ENCODE peak calls at places on chromosomes 13 and 19, in ten cellular contexts. One of them, this sample, is unnamed.

GRCh38 chr13:55483626-55484158 is 1657.0 kb upstream of the PRR20A start:
- DNase-seq in transverse colon: no peak
- DNase-seq in dorsolateral prefrontal cortex: no peak
- DNase-seq in OCI-LY7: no peak
- DNase-seq in mucosa of descending colon: no peak
- DNase-seq in IMR-90: no peak
- DNase-seq in tibial nerve: no peak
- DNase-seq in DND-41: no peak
- DNase-seq in AG04449: no peak
- DNase-seq in Caco-2: no peak
- DNase-seq in this sample: no peak

GRCh38 chr19:6362024-6362344 is 653 bp downstream of the CLPP start:
- DNase-seq in transverse colon: no peak
- DNase-seq in dorsolateral prefrontal cortex: no peak
- DNase-seq in OCI-LY7: no peak
- DNase-seq in mucosa of descending colon: no peak
- DNase-seq in IMR-90: no peak
- DNase-seq in tibial nerve: no peak
- DNase-seq in DND-41: peak; percentile 61
- DNase-seq in AG04449: no peak
- DNase-seq in Caco-2: no peak
- DNase-seq in this sample: no peak

GRCh38 chr19:2215281-2215751 is 20.8 kb downstream of the PLEKHJ1 start:
- DNase-seq in transverse colon: no peak
- DNase-seq in dorsolateral prefrontal cortex: no peak
- DNase-seq in OCI-LY7: no peak
- DNase-seq in mucosa of descending colon: no peak
- DNase-seq in IMR-90: no peak
- DNase-seq in tibial nerve: no peak
- DNase-seq in DND-41: no peak
- DNase-seq in AG04449: no peak
- DNase-seq in Caco-2: no peak
- DNase-seq in this sample: no peak

GRCh38 chr19:45075215-45076028 is 856 bp downstream of the ZNF296 start:
- DNase-seq in transverse colon: peak; percentile 92
- DNase-seq in dorsolateral prefrontal cortex: no peak
- DNase-seq in OCI-LY7: peak; percentile 96
- DNase-seq in mucosa of descending colon: peak; percentile 97
- DNase-seq in IMR-90: no peak
- DNase-seq in tibial nerve: peak; percentile 34
- DNase-seq in DND-41: no peak
- DNase-seq in AG04449: no peak
- DNase-seq in Caco-2: peak; percentile 74
- DNase-seq in this sample: peak; percentile 30

GRCh38 chr13:73399347-73400216 is 340.8 kb downstream of the KLF5 start:
- DNase-seq in transverse colon: peak; percentile 63
- DNase-seq in dorsolateral prefrontal cortex: no peak
- DNase-seq in OCI-LY7: no peak
- DNase-seq in mucosa of descending colon: no peak
- DNase-seq in IMR-90: no peak
- DNase-seq in tibial nerve: no peak
- DNase-seq in DND-41: no peak
- DNase-seq in AG04449: no peak
- DNase-seq in Caco-2: peak; percentile 77
- DNase-seq in this sample: no peak

GRCh38 chr13:33644607-33645543 is 173.1 kb upstream of the RFC3 start:
- DNase-seq in transverse colon: no peak
- DNase-seq in dorsolateral prefrontal cortex: no peak
- DNase-seq in OCI-LY7: no peak
- DNase-seq in mucosa of descending colon: no peak
- DNase-seq in IMR-90: peak; percentile 4
- DNase-seq in tibial nerve: peak; percentile 36
- DNase-seq in DND-41: no peak
- DNase-seq in AG04449: no peak
- DNase-seq in Caco-2: no peak
- DNase-seq in this sample: peak; percentile 82

GRCh38 chr13:21075303-21076264 is 14.2 kb upstream of the LATS2 start:
- DNase-seq in transverse colon: no peak
- DNase-seq in dorsolateral prefrontal cortex: no peak
- DNase-seq in OCI-LY7: no peak
- DNase-seq in mucosa of descending colon: no peak
- DNase-seq in IMR-90: no peak
- DNase-seq in tibial nerve: peak; percentile 28
- DNase-seq in DND-41: no peak
- DNase-seq in AG04449: no peak
- DNase-seq in Caco-2: no peak
- DNase-seq in this sample: no peak

GRCh38 chr19:19294914-19295313 is 21.8 kb upstream of the TM6SF2 start:
- DNase-seq in transverse colon: no peak
- DNase-seq in dorsolateral prefrontal cortex: no peak
- DNase-seq in OCI-LY7: no peak
- DNase-seq in mucosa of descending colon: no peak
- DNase-seq in IMR-90: no peak
- DNase-seq in tibial nerve: no peak
- DNase-seq in DND-41: no peak
- DNase-seq in AG04449: no peak
- DNase-seq in Caco-2: no peak
- DNase-seq in this sample: no peak

GRCh38 chr13:33106656-33107402 is 90.6 kb downstream of the KL start:
- DNase-seq in transverse colon: no peak
- DNase-seq in dorsolateral prefrontal cortex: no peak
- DNase-seq in OCI-LY7: no peak
- DNase-seq in mucosa of descending colon: no peak
- DNase-seq in IMR-90: peak; percentile 62
- DNase-seq in tibial nerve: no peak
- DNase-seq in DND-41: no peak
- DNase-seq in AG04449: no peak
- DNase-seq in Caco-2: no peak
- DNase-seq in this sample: no peak

GRCh38 chr13:112077729-112078128 is 10.8 kb downstream of the SOX1 start:
- DNase-seq in transverse colon: no peak
- DNase-seq in dorsolateral prefrontal cortex: no peak
- DNase-seq in OCI-LY7: no peak
- DNase-seq in mucosa of descending colon: no peak
- DNase-seq in IMR-90: no peak
- DNase-seq in tibial nerve: no peak
- DNase-seq in DND-41: no peak
- DNase-seq in AG04449: no peak
- DNase-seq in Caco-2: no peak
- DNase-seq in this sample: no peak

GRCh38 chr13:98225036-98225940 is 48.2 kb upstream of the RNF113B start:
- DNase-seq in transverse colon: no peak
- DNase-seq in dorsolateral prefrontal cortex: peak; percentile 32
- DNase-seq in OCI-LY7: no peak
- DNase-seq in mucosa of descending colon: no peak
- DNase-seq in IMR-90: no peak
- DNase-seq in tibial nerve: no peak
- DNase-seq in DND-41: no peak
- DNase-seq in AG04449: no peak
- DNase-seq in Caco-2: no peak
- DNase-seq in this sample: no peak
- TF ChIP-seq CTCF in transverse colon: no peak
- TF ChIP-seq CTCF in dorsolateral prefrontal cortex: no peak
- TF ChIP-seq CTCF in OCI-LY7: no peak
- TF ChIP-seq CTCF in mucosa of descending colon: no peak
- TF ChIP-seq CTCF in IMR-90: no peak
- TF ChIP-seq CTCF in tibial nerve: no peak
- TF ChIP-seq CTCF in DND-41: no peak
- TF ChIP-seq CTCF in AG04449: no peak
- TF ChIP-seq CTCF in Caco-2: no peak
- TF ChIP-seq CTCF in this sample: no peak

GRCh38 chr19:11092181-11092538 is 2.9 kb downstream of the LDLR start:
- DNase-seq in transverse colon: no peak
- DNase-seq in dorsolateral prefrontal cortex: no peak
- DNase-seq in OCI-LY7: no peak
- DNase-seq in mucosa of descending colon: no peak
- DNase-seq in IMR-90: peak; percentile 74
- DNase-seq in tibial nerve: no peak
- DNase-seq in DND-41: no peak
- DNase-seq in AG04449: no peak
- DNase-seq in Caco-2: peak; percentile 34
- DNase-seq in this sample: peak; percentile 61
- H3K4me3 ChIP-seq in transverse colon: peak overlapping the region; percentile 69
- H3K4me3 ChIP-seq in dorsolateral prefrontal cortex: peak overlapping the region; percentile 88
- H3K4me3 ChIP-seq in OCI-LY7: no peak overlapping the region
- H3K4me3 ChIP-seq in mucosa of descending colon: no peak overlapping the region
- H3K4me3 ChIP-seq in IMR-90: no peak overlapping the region
- H3K4me3 ChIP-seq in tibial nerve: no peak overlapping the region
- H3K4me3 ChIP-seq in DND-41: peak overlapping the region; percentile 92
- H3K4me3 ChIP-seq in AG04449: peak overlapping the region; percentile 91
- H3K4me3 ChIP-seq in Caco-2: peak overlapping the region; percentile 3
- H3K4me3 ChIP-seq in this sample: peak overlapping the region; percentile 90

DNA sequence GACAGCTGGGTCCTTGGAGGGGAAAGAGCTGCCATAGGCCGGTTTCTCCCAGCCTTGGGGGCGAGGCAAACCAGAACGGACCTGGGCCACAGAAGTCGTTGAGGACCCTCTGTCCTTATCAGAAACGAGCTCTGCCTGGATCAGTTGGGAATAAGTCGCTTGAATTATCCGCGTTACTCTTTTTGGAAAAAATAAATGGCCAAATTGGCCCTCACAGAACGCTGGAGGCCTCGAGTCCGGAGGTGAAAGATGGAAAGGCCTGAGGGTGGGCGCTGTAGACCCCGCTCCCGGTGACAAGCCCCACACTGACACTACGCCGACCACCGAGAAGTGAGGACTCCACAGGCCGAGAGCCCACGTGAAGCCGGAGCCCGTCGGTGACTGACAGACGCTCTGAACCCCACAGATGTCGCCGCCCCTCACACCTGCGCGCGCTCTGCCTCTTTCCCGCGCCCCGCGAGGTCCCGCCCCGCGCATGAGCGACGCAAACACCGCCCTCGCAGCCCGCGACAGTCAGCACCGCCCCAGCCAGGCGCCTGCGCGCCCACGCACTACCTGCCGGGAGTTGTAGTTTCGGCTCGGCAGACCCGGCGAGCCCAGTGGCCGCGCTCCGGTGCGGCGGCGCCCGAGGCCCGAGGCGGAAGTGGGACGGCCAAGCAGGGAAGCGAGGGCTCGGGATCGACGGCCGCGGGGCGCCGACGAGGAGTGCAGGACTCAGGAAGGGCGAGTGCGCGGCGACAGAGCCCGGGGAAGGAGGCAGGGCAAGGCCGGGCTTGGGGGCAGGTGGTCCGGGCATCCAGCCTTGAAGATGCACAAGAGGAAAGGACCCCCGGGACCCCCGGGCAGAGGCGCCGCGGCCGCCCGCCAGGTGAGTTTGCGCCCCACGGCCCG is at the start of the genes BRME1 and CC2D1A:
- DNase-seq in transverse colon: peak; percentile 96
- DNase-seq in dorsolateral prefrontal cortex: peak; percentile 90
- DNase-seq in OCI-LY7: peak; percentile 93
- DNase-seq in mucosa of descending colon: peak; percentile 97
- DNase-seq in IMR-90: peak; percentile 75
- DNase-seq in tibial nerve: peak; percentile 79
- DNase-seq in DND-41: peak; percentile 96
- DNase-seq in AG04449: no peak
- DNase-seq in Caco-2: peak; percentile 96
- DNase-seq in this sample: peak; percentile 75
- TF ChIP-seq CTCF in transverse colon: no peak
- TF ChIP-seq CTCF in dorsolateral prefrontal cortex: no peak
- TF ChIP-seq CTCF in OCI-LY7: no peak
- TF ChIP-seq CTCF in mucosa of descending colon: no peak
- TF ChIP-seq CTCF in IMR-90: no peak
- TF ChIP-seq CTCF in tibial nerve: no peak
- TF ChIP-seq CTCF in DND-41: peak; percentile 3
- TF ChIP-seq CTCF in AG04449: no peak
- TF ChIP-seq CTCF in Caco-2: no peak
- TF ChIP-seq CTCF in this sample: no peak

GRCh38 chr19:9009935-9010651 is at the start of gene MUC16:
- DNase-seq in transverse colon: no peak
- DNase-seq in dorsolateral prefrontal cortex: no peak
- DNase-seq in OCI-LY7: no peak
- DNase-seq in mucosa of descending colon: no peak
- DNase-seq in IMR-90: no peak
- DNase-seq in tibial nerve: no peak
- DNase-seq in DND-41: no peak
- DNase-seq in AG04449: no peak
- DNase-seq in Caco-2: no peak
- DNase-seq in this sample: no peak
- H3K4me3 ChIP-seq in transverse colon: no peak within 1 kb of the TSS
- H3K4me3 ChIP-seq in dorsolateral prefrontal cortex: no peak within 1 kb of the TSS
- H3K4me3 ChIP-seq in OCI-LY7: no peak within 1 kb of the TSS
- H3K4me3 ChIP-seq in mucosa of descending colon: no peak within 1 kb of the TSS
- H3K4me3 ChIP-seq in IMR-90: no peak within 1 kb of the TSS
- H3K4me3 ChIP-seq in tibial nerve: no peak within 1 kb of the TSS
- H3K4me3 ChIP-seq in DND-41: no peak within 1 kb of the TSS
- H3K4me3 ChIP-seq in AG04449: no peak within 1 kb of the TSS
- H3K4me3 ChIP-seq in Caco-2: no peak within 1 kb of the TSS
- H3K4me3 ChIP-seq in this sample: no peak within 1 kb of the TSS

DNA sequence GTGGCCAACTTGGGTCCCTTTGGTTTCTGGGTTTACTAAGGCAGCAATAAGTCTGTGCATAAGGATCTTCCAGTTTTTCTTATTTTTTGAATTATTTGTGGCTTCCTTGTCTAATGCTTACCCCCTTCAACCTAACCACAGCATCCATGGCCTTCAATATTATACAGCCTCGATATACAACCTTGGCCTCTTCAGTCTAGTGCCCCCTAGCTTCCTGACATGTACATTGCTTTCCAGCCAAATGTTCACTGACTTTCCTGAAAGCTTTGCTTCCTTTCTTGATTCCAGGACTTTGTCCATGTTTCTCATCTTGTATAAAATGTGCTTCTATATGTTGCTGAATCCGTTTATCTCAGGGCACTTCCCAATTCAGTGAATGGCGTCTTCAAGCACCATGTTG is 310.1 kb downstream of the OLFM4 start:
- DNase-seq in transverse colon: no peak
- DNase-seq in dorsolateral prefrontal cortex: no peak
- DNase-seq in OCI-LY7: no peak
- DNase-seq in mucosa of descending colon: no peak
- DNase-seq in IMR-90: no peak
- DNase-seq in tibial nerve: no peak
- DNase-seq in DND-41: no peak
- DNase-seq in AG04449: no peak
- DNase-seq in Caco-2: no peak
- DNase-seq in this sample: no peak
- TF ChIP-seq CTCF in transverse colon: no peak
- TF ChIP-seq CTCF in dorsolateral prefrontal cortex: no peak
- TF ChIP-seq CTCF in OCI-LY7: peak; percentile 53
- TF ChIP-seq CTCF in mucosa of descending colon: no peak
- TF ChIP-seq CTCF in IMR-90: no peak
- TF ChIP-seq CTCF in tibial nerve: no peak
- TF ChIP-seq CTCF in DND-41: peak; percentile 31
- TF ChIP-seq CTCF in AG04449: no peak
- TF ChIP-seq CTCF in Caco-2: no peak
- TF ChIP-seq CTCF in this sample: no peak